ENCODE peak calls at places on chromosomes 4 and X, in seven cellular contexts. M, D, Q, C, W, T and E are unnamed samples.

GRCh38 chrX:46547857-46548256 is 2.6 kb upstream of the ZNF674 start:
- DNase-seq in M (peak), Q (no peak), T (peak), C (no peak), D (no peak), W (no peak), E (no peak)

GRCh38 chrX:134512566-134512965 is 52.6 kb downstream of the HPRT1 start:
- DNase-seq in C (no peak), Q (no peak), T (peak), D (no peak), W (no peak), M (peak), E (no peak)

GRCh38 chr4:11376146-11376545 is 52.5 kb downstream of the HS3ST1 start:
- DNase-seq in W (no peak), C (no peak), Q (no peak), D (no peak), T (no peak), M (no peak), E (no peak)

GRCh38 chr4:186829740-186830449 is 106.2 kb upstream of the FAT1 start:
- DNase-seq in C (no peak), Q (no peak), T (no peak), W (no peak), M (peak), D (no peak), E (no peak)

GRCh38 chr4:184475096-184475461 is 729 bp upstream of the IRF2 start:
- DNase-seq in W (peak), D (peak), C (no peak), M (peak), Q (peak), T (peak), E (peak)

GRCh38 chr4:25928320-25928955 is 14.4 kb downstream of the SMIM20 start:
- DNase-seq in W (no peak), M (no peak), T (no peak), C (no peak), D (no peak), Q (no peak), E (no peak)

GRCh38 chr4:46781434-46782092 is 127.5 kb downstream of the COX7B2 start:
- DNase-seq in T (no peak), D (no peak), C (no peak), M (no peak), Q (no peak), W (no peak), E (no peak)

GRCh38 chr4:6771229-6771671 is 11.3 kb upstream of the KIAA0232 start:
- DNase-seq in W (no peak), Q (no peak), M (peak), C (no peak), T (no peak), D (peak), E (no peak)

GRCh38 chrX:72121381-72121780 is 10.3 kb downstream of the RTL5 start:
- DNase-seq in D (peak), Q (no peak), W (peak), M (peak), C (no peak), T (peak), E (no peak)

GRCh38 chrX:74923942-74924448 is 1.3 kb downstream of the NEXMIF start:
- DNase-seq in M (no peak), W (no peak), T (peak), D (no peak), Q (no peak), C (no peak), E (peak)

GRCh38 chr4:180028682-180029081 is 2214.5 kb upstream of the TENM3 start:
- DNase-seq in W (no peak), C (peak), Q (peak), M (peak), T (no peak), D (peak), E (no peak)

GRCh38 chr4:123244233-123244632 is 152.4 kb upstream of the SPRY1 start:
- DNase-seq in Q (peak), W (peak), T (peak), C (no peak), M (no peak), D (peak), E (no peak)

GRCh38 chr4:6752486-6752829 is 30.1 kb upstream of the KIAA0232 start:
- DNase-seq in D (no peak), C (no peak), W (no peak), M (no peak), T (no peak), Q (no peak), E (no peak)

GRCh38 chr4:176753049-176753448 is 39.7 kb downstream of the VEGFC start:
- DNase-seq in C (no peak), W (no peak), T (peak), Q (no peak), D (no peak), M (peak), E (no peak)

GRCh38 chrX:9829308-9830267 is 43.4 kb downstream of the SHROOM2 start:
- DNase-seq in C (no peak), D (no peak), T (peak), W (no peak), Q (no peak), M (peak), E (peak)

GRCh38 chr4:1575418-1576199 is 108.5 kb downstream of the FAM53A start:
- DNase-seq in C (no peak), M (no peak), Q (no peak), W (no peak), T (no peak), D (peak), E (no peak)

GRCh38 chrX:56385336-56385735 is 153.2 kb downstream of the KLF8 start:
- DNase-seq in M (no peak), C (no peak), T (no peak), D (no peak), Q (no peak), W (no peak), E (no peak)

GRCh38 chr4:140061194-140061593 is 92.8 kb downstream of the MAML3 start:
- DNase-seq in C (no peak), T (peak), W (no peak), Q (no peak), D (no peak), M (peak), E (no peak)

GRCh38 chr4:129358571-129358970 is 262.6 kb downstream of the C4orf33 start:
- DNase-seq in M (peak), T (peak), C (no peak), W (no peak), Q (no peak), D (no peak), E (no peak)

GRCh38 chr4:9894604-9895361 is 113.3 kb downstream of the DRD5 start:
- DNase-seq in D (no peak), Q (no peak), T (no peak), M (no peak), W (peak), C (no peak), E (no peak)

GRCh38 chrX:155767101-155767878 is 113.9 kb upstream of the VAMP7 start:
- DNase-seq in C (no peak), W (no peak), D (peak), Q (no peak), M (peak), T (peak), E (no peak)

GRCh38 chr4:183201331-183201730 is 102.3 kb downstream of the WWC2 start:
- DNase-seq in D (no peak), Q (no peak), C (no peak), T (peak), W (no peak), M (peak), E (no peak)

GRCh38 chr4:155948541-155948940 is 5.1 kb downstream of the CTSO start:
- DNase-seq in D (no peak), T (no peak), C (no peak), W (no peak), M (peak), Q (no peak), E (no peak)

GRCh38 chrX:12790878-12791252 is 347 bp upstream of the PRPS2 start:
- DNase-seq in M (no peak), Q (no peak), D (no peak), C (no peak), T (no peak), W (peak), E (no peak)

GRCh38 chr4:1578301-1578781 is 105.8 kb downstream of the FAM53A start:
- DNase-seq in W (no peak), T (no peak), Q (no peak), C (no peak), M (no peak), D (peak), E (no peak)

GRCh38 chrX:87805829-87806490 is 288.4 kb downstream of the KLHL4 start:
- DNase-seq in Q (no peak), W (no peak), C (no peak), M (peak), D (no peak), T (no peak), E (no peak)

GRCh38 chr4:31366041-31366440 is 645.9 kb downstream of the PCDH7 start:
- DNase-seq in Q (no peak), T (peak), M (peak), C (no peak), W (no peak), D (no peak), E (no peak)

GRCh38 chrX:110992611-110993010 is 103.4 kb upstream of the PAK3 start:
- DNase-seq in Q (peak), W (no peak), D (no peak), T (peak), M (peak), C (peak), E (peak)

GRCh38 chr4:89222171-89222570 is 85.4 kb downstream of the GPRIN3 start:
- DNase-seq in D (no peak), W (no peak), C (no peak), M (no peak), T (no peak), Q (no peak), E (no peak)

GRCh38 chrX:133638285-133638684 is 223.0 kb upstream of the GPC4 start:
- DNase-seq in W (no peak), C (no peak), D (no peak), Q (no peak), M (peak), T (no peak), E (no peak)

GRCh38 chr4:146450524-146450923 is 71.2 kb downstream of the SLC10A7 start:
- DNase-seq in C (no peak), D (no peak), Q (no peak), W (no peak), M (peak), T (peak), E (peak)

GRCh38 chr4:1763070-1763549 is 30.0 kb upstream of the FGFR3 start:
- DNase-seq in Q (no peak), W (no peak), T (no peak), C (no peak), D (no peak), M (no peak), E (no peak)

GRCh38 chr4:25865586-25865985 is 2.8 kb upstream of the SEL1L3 start:
- DNase-seq in T (no peak), M (peak), Q (peak), C (no peak), W (no peak), D (no peak), E (no peak)

GRCh38 chr4:26174033-26174432 is 146.8 kb upstream of the RBPJ start:
- DNase-seq in T (no peak), M (no peak), D (no peak), W (no peak), Q (no peak), C (no peak), E (no peak)

GRCh38 chr4:3009422-3009821 is 46.1 kb downstream of the GRK4 start:
- DNase-seq in D (no peak), M (peak), W (no peak), T (peak), Q (peak), C (peak), E (peak)

GRCh38 chr4:122003335-122003734 is 51.5 kb upstream of the TRPC3 start:
- DNase-seq in T (peak), Q (peak), C (no peak), W (no peak), D (peak), M (no peak), E (peak)

GRCh38 chrX:11944486-11944885 is 186.4 kb downstream of the MSL3 start:
- DNase-seq in M (peak), D (no peak), W (no peak), Q (peak), T (peak), C (peak), E (peak)

GRCh38 chrX:17944833-17945497 is 83.9 kb upstream of the RAI2 start:
- DNase-seq in T (peak), D (no peak), Q (peak), W (no peak), M (no peak), C (no peak), E (peak)
- TF ChIP-seq CTCF in T (peak), D (peak), Q (peak), W (no peak), M (peak), C (peak), E (peak)

GRCh38 chr4:168942985-168943384 is 67.1 kb downstream of the CBR4 start:
- DNase-seq in W (no peak), D (no peak), M (no peak), C (no peak), Q (peak), T (no peak), E (no peak)
- TF ChIP-seq CTCF in W (no peak), D (no peak), M (peak), C (peak), Q (peak), T (peak), E (peak)

DNA sequence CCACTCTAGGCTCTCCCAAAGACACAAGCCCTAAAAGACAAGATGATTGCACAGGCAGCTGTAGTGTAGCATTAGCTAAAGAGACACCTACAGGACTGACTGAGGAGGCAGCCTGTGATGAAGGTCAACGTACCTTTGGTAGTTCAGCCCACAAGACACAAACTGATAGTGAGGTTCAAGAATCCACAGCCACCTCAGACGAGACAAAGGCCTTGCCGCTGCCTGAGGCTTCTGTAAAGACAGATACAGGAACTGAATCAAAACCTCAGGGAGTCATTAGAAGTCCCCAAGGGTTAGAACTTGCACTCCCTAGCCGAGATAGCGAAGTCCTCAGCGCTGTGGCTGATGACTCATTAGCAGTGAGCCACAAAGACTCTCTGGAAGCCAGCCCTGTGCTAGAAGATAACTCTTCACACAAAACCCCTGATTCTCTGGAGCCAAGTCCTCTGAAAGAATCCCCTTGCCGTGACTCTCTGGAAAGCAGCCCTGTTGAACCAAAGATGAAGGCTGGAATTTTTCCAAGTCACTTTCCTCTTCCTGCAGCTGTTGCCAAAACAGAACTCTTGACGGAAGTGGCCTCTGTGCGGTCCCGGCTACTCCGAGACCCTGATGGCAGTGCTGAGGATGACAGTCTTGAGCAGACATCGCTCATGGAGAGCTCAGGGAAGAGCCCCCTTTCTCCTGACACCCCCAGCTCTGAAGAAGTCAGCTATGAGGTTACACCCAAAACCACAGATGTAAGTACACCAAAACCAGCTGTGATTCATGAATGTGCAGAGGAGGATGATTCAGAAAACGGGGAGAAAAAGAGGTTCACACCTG is 306.3 kb downstream of the ANK2 start:
- DNase-seq in W (no peak), M (peak), D (no peak), C (no peak), Q (no peak), T (peak), E (peak)
- TF ChIP-seq CTCF in W (no peak), M (no peak), D (no peak), C (no peak), Q (no peak), T (no peak), E (peak)

GRCh38 chr4:93199492-93199891 is 629.1 kb upstream of the ATOH1 start:
- DNase-seq in D (no peak), T (peak), C (no peak), M (peak), Q (peak), W (no peak), E (peak)
- TF ChIP-seq CTCF in D (peak), T (peak), C (peak), M (peak), Q (peak), W (no peak), E (no peak)

DNA sequence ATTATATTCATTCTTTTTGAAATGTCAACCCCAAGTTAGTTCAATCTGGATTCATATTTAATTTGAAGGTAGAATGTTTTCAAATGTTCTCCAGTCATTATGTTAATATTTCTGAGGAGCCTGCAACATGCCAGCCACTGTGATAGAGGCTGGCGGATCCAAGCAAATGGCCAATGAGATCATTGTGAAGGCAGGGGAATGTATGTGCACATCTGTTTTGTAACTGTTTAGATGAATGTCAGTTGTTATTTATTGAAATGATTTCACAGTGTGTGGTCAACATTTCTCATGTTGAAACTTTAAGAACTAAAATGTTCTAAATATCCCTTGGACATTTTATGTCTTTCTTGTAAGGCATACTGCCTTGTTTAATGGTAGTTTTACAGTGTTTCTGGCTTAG is 1.6 kb downstream of the CXCL1 start:
- DNase-seq in W (no peak), D (no peak), T (peak), M (no peak), C (no peak), Q (no peak), E (no peak)
- TF ChIP-seq CTCF in W (no peak), D (no peak), T (no peak), M (no peak), C (no peak), Q (no peak), E (no peak)

GRCh38 chr4:107733431-107733925 is 13.4 kb upstream of the PAPSS1 start:
- DNase-seq in Q (no peak), C (no peak), W (no peak), M (no peak), D (no peak), T (no peak), E (no peak)

GRCh38 chr4:107736924-107737448 is 17.0 kb upstream of the PAPSS1 start:
- DNase-seq in D (no peak), T (peak), C (peak), Q (peak), W (no peak), M (peak), E (peak)

GRCh38 chr4:107736037-107736436 is 16.0 kb upstream of the PAPSS1 start:
- DNase-seq in D (no peak), T (no peak), W (no peak), C (no peak), M (no peak), Q (no peak), E (no peak)

GRCh38 chr4:107737470-107737869 is 17.4 kb upstream of the PAPSS1 start:
- DNase-seq in Q (no peak), C (no peak), T (no peak), W (no peak), M (no peak), D (no peak), E (no peak)

DNA sequence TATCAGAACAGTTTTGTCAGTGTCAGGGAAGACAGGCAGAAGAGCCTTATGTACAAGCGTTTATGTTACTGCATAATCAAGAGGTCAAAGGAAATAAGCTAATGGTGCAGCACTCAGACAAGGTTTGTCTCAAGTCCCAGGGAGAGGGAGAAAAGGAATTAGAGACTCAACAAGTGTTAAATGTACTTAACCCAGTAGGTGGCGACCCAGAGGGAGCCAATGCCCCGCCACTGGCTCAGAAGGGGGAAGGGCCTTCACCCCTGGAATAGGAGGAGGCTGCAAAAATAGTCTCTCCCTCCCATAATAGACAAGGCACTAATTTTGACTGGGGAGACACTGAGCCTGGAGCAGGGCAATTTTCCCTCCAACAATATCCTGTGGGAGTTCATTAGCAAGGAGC is 14.1 kb upstream of the PAPSS1 start:
- DNase-seq in Q (peak), M (no peak), D (no peak), C (no peak), T (no peak), W (no peak), E (no peak)
- TF ChIP-seq CTCF in Q (peak), M (peak), D (no peak), C (peak), T (peak), W (no peak), E (no peak)